ENCODE peak calls at places on chromosome 3, in five cellular contexts. R, U, E, G and K are unnamed samples.

GRCh38 chr3:109927726-109928125 is 590.4 kb upstream of the DPPA4 start:
- ATAC-seq in U (no peak), E (no peak), G (no peak), R (no peak), K (no peak)

GRCh38 chr3:3686907-3687648 is 112.2 kb upstream of the LRRN1 start:
- ATAC-seq in E (no peak), U (no peak), G (no peak), R (no peak), K (no peak)

GRCh38 chr3:105837947-105838346 is 30.9 kb downstream of the CBLB start:
- ATAC-seq in E (no peak), U (no peak), R (no peak), G (no peak), K (no peak)

GRCh38 chr3:58562498-58562897 is 14.7 kb downstream of the FAM107A start:
- ATAC-seq in E (no peak), R (no peak), G (no peak), U (no peak), K (no peak)

GRCh38 chr3:164417955-164418354 is 660.3 kb downstream of the SI start:
- ATAC-seq in G (no peak), R (no peak), E (no peak), U (no peak), K (no peak)

GRCh38 chr3:44048196-44048924 is 193.3 kb upstream of the TOPAZ1 start:
- ATAC-seq in G (no peak), U (peak; percentile 59), E (no peak), R (no peak), K (no peak)

GRCh38 chr3:27345959-27346865 is 23.0 kb downstream of the NEK10 start:
- ATAC-seq in U (no peak), E (no peak), G (no peak), R (no peak), K (no peak)

GRCh38 chr3:140530603-140531002 is 147.3 kb upstream of the TRIM42 start:
- ATAC-seq in E (no peak), U (no peak), G (no peak), R (no peak), K (no peak)

GRCh38 chr3:23739536-23739935 is 66.2 kb upstream of the UBE2E1 start:
- ATAC-seq in G (peak; percentile 39), R (no peak), U (no peak), E (peak; percentile 66), K (peak; percentile 42)

GRCh38 chr3:72899349-72899765 is 11.5 kb downstream of the GXYLT2 start:
- ATAC-seq in E (no peak), R (no peak), G (no peak), U (no peak), K (no peak)

GRCh38 chr3:126021702-126022101 is 52.7 kb downstream of the ROPN1B start:
- ATAC-seq in E (no peak), G (no peak), U (no peak), R (no peak), K (no peak)

GRCh38 chr3:53921296-53921695 is 29.6 kb upstream of the SELENOK start:
- ATAC-seq in E (no peak), R (peak; percentile 76), U (peak; percentile 81), G (no peak), K (no peak)

GRCh38 chr3:6867269-6867668 is 6.4 kb downstream of the GRM7 start:
- ATAC-seq in G (no peak), R (no peak), E (no peak), U (no peak), K (no peak)

GRCh38 chr3:170975283-170976189 is 51.0 kb downstream of the SLC2A2 start:
- ATAC-seq in U (no peak), R (peak; percentile 81), G (no peak), E (no peak), K (no peak)

GRCh38 chr3:24641628-24642027 is 147.0 kb upstream of the THRB start:
- ATAC-seq in U (no peak), E (no peak), R (no peak), G (no peak), K (no peak)

GRCh38 chr3:73030073-73030597 is 31.3 kb upstream of the EBLN2 start:
- ATAC-seq in U (peak; percentile 64), E (no peak), R (no peak), G (no peak), K (no peak)

GRCh38 chr3:32399030-32399620 is 7.5 kb downstream of the CMTM7 start:
- ATAC-seq in G (peak; percentile 77), E (peak; percentile 25), R (no peak), U (peak; percentile 35), K (no peak)

GRCh38 chr3:184180165-184180564 is 5.5 kb downstream of the AP2M1 start:
- ATAC-seq in U (no peak), R (no peak), G (no peak), E (no peak), K (no peak)

GRCh38 chr3:94645790-94646189 is 582.9 kb downstream of the NSUN3 start:
- ATAC-seq in E (no peak), R (no peak), U (no peak), G (no peak), K (no peak)

GRCh38 chr3:168248383-168249047 is 152.8 kb upstream of the GOLIM4 start:
- ATAC-seq in R (peak; percentile 53), E (peak; percentile 65), U (peak; percentile 5), G (peak; percentile 36), K (peak; percentile 46)

GRCh38 chr3:54691230-54691900 is 236.5 kb downstream of the LRTM1 start:
- ATAC-seq in E (no peak), G (no peak), U (no peak), R (no peak), K (no peak)

GRCh38 chr3:177197041-177197933 is at the start of gene TBL1XR1:
- ATAC-seq in E (peak; percentile 90), R (peak; percentile 75), U (peak; percentile 24), G (peak; percentile 76), K (peak; percentile 96)

GRCh38 chr3:177197934-177198484 is 727 bp upstream of the TBL1XR1 start:
- ATAC-seq in E (no peak), R (no peak), G (no peak), U (no peak), K (no peak)

GRCh38 chr3:177199206-177199765 is 2.0 kb upstream of the TBL1XR1 start:
- ATAC-seq in G (no peak), U (no peak), R (no peak), E (no peak), K (no peak)

GRCh38 chr3:177203689-177204395 is 6.6 kb upstream of the TBL1XR1 start:
- ATAC-seq in R (no peak), U (no peak), E (no peak), G (no peak), K (no peak)

GRCh38 chr3:177201707-177202397 is 4.6 kb upstream of the TBL1XR1 start:
- ATAC-seq in R (no peak), U (peak; percentile 89), E (no peak), G (no peak), K (no peak)
- H3K4me3 ChIP-seq in R (no peak overlapping the region), U (no peak overlapping the region), E (no peak overlapping the region), G (no peak overlapping the region), K (no peak overlapping the region)

DNA sequence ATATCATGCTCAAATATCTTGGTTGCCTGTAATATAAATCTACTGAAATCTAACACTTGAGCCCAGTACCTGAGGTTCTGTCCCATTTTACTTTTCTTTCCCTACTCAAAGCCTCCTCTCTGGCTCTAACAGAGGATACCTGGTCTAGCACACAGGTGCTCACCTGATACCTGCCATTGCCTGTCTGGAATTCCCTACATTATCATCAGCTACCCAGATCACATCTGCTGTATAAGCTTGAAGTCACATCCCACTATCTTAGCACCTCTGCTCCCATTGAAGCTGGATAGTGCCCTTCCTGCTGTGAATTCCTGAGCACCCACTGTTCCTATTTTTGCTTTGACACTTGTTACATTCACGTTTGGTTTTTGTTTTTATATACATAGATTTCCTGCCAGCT is 30.5 kb downstream of the GYG1 start:
- ATAC-seq in G (no peak), U (no peak), R (no peak), E (no peak), K (no peak)
- TF ChIP-seq EP300 in G (no peak), U (no peak), R (no peak), E (no peak), K (no peak)

DNA sequence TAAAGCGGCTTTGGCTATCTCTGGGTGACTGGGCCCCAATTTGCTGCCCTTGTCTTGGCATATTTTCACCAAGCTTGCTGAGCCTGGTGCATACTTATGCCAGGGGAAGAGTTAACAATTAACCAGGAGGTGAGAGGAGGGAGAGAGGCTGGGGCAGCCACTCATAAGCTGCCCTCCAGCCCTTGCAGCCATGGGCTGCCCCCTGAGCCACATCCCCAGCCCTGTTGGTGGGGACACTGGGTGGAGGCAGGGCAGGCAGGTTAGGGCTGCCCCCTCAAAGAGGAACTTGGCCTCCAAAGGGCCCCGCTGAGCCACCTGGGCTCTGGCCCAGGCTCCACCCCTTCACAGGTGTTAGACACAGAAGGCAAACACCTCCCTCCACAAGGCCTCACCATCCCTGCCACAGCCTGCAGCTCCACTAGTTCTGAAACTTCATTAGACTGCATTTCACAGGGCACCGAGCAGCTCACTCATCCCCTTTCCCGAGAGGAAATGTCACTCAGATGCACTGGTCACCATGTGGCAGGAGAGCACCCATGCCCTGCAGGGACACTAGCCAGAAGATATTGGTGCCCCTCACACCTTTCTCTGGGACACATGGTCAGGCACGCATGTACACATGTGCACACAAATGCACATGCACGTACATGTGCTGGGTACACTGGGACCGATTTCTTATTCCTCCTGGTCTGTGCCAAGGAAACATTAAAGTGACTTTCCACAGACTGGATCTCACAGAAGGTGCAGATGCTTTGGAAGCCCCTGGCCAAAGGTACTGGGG is 20.2 kb downstream of the AMOTL2 start:
- ATAC-seq in G (no peak), R (peak; percentile 55), E (no peak), U (no peak), K (no peak)
- TF ChIP-seq POLR2AphosphoS5 in G (no peak), R (no peak), E (no peak), U (no peak), K (no peak)

GRCh38 chr3:88188436-88188835 is 38.7 kb downstream of the C3orf38 start:
- ATAC-seq in E (no peak), U (no peak), G (peak; percentile 74), R (peak; percentile 91), K (no peak)

GRCh38 chr3:88189361-88189810 is 39.6 kb downstream of the C3orf38 start:
- ATAC-seq in R (peak; percentile 92), E (no peak), U (peak; percentile 96), G (peak; percentile 81), K (no peak)

GRCh38 chr3:88192010-88192409 is 42.3 kb downstream of the C3orf38 start:
- ATAC-seq in E (no peak), G (no peak), R (no peak), U (no peak), K (no peak)

GRCh38 chr3:88195951-88196434 is 46.2 kb downstream of the C3orf38 start:
- ATAC-seq in U (peak; percentile 32), R (no peak), E (no peak), G (peak; percentile 96), K (no peak)

DNA sequence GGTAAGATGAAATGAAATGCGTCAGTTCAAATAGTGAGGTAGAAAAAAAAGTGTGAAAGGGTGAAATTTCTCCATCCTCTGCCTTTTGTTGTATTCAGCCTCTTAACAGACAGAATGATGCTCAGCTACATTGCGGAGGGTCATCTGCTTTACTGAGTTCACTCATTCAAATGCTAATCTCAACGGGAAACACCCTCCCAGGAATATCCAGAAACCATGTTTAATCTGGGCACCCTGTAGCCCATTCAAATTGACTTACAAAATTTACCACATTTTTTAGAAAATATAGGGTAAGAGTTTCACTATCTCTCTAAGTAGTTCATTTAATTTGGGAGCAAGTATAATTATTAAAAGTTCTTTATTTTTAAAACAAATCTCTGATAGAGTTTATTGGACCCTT is 42.9 kb downstream of the C3orf38 start:
- ATAC-seq in R (no peak), U (no peak), E (no peak), G (no peak), K (no peak)
- H3K4me3 ChIP-seq in R (no peak overlapping the region), U (no peak overlapping the region), E (no peak overlapping the region), G (no peak overlapping the region), K (no peak overlapping the region)